ENCODE peak calls at places on chromosomes 5 and 9, in six cellular contexts. One of them, this sample, is unnamed. For H3K4me1, the result is how much of the 10 kb centered on the place peaks cover.

GRCh38 chr9:121601234-121601633 is 50.2 kb upstream of the DAB2IP start:
- DNase-seq in GM23338: no peak
- DNase-seq in heart left ventricle: no peak
- DNase-seq in body of pancreas: no peak
- DNase-seq in uterus: no peak
- DNase-seq in transverse colon: no peak
- DNase-seq in this sample: no peak

GRCh38 chr9:137761793-137762192 is 115.8 kb upstream of the CACNA1B start:
- DNase-seq in GM23338: no peak
- DNase-seq in heart left ventricle: no peak
- DNase-seq in transverse colon: no peak
- DNase-seq in body of pancreas: no peak
- DNase-seq in uterus: no peak
- DNase-seq in this sample: no peak

GRCh38 chr9:4430492-4431261 is 59.6 kb upstream of the SLC1A1 start:
- DNase-seq in body of pancreas: no peak
- DNase-seq in uterus: no peak
- DNase-seq in transverse colon: no peak
- DNase-seq in heart left ventricle: no peak
- DNase-seq in GM23338: no peak
- DNase-seq in this sample: no peak

GRCh38 chr5:43041131-43041668 is 1.1 kb upstream of the ANXA2R start:
- DNase-seq in heart left ventricle: no peak
- DNase-seq in body of pancreas: no peak
- DNase-seq in GM23338: no peak
- DNase-seq in uterus: peak
- DNase-seq in transverse colon: peak
- DNase-seq in this sample: peak

GRCh38 chr5:136906545-136906944 is 541.2 kb upstream of the TRPC7 start:
- DNase-seq in body of pancreas: no peak
- DNase-seq in heart left ventricle: no peak
- DNase-seq in GM23338: no peak
- DNase-seq in uterus: no peak
- DNase-seq in transverse colon: no peak
- DNase-seq in this sample: no peak

GRCh38 chr9:16721972-16722371 is 148.5 kb downstream of the BNC2 start:
- DNase-seq in GM23338: no peak
- DNase-seq in transverse colon: peak
- DNase-seq in body of pancreas: peak
- DNase-seq in heart left ventricle: no peak
- DNase-seq in uterus: peak
- DNase-seq in this sample: peak

GRCh38 chr9:95018099-95018927 is 291.8 kb downstream of the AOPEP start:
- DNase-seq in body of pancreas: peak
- DNase-seq in heart left ventricle: peak
- DNase-seq in transverse colon: no peak
- DNase-seq in uterus: no peak
- DNase-seq in GM23338: peak
- DNase-seq in this sample: no peak

GRCh38 chr9:120950421-120951388 is 24.1 kb upstream of the TRAF1 start:
- DNase-seq in heart left ventricle: no peak
- DNase-seq in uterus: no peak
- DNase-seq in transverse colon: no peak
- DNase-seq in GM23338: no peak
- DNase-seq in body of pancreas: no peak
- DNase-seq in this sample: peak

GRCh38 chr9:113978954-113979712 is 99.0 kb downstream of the AMBP start:
- DNase-seq in transverse colon: no peak
- DNase-seq in GM23338: no peak
- DNase-seq in uterus: no peak
- DNase-seq in body of pancreas: no peak
- DNase-seq in heart left ventricle: no peak
- DNase-seq in this sample: no peak

GRCh38 chr5:147731708-147732551 is 50.6 kb downstream of the JAKMIP2 start:
- DNase-seq in body of pancreas: no peak
- DNase-seq in uterus: no peak
- DNase-seq in heart left ventricle: no peak
- DNase-seq in transverse colon: no peak
- DNase-seq in GM23338: no peak
- DNase-seq in this sample: no peak

GRCh38 chr5:41416336-41416735 is 94.1 kb downstream of the PLCXD3 start:
- DNase-seq in GM23338: no peak
- DNase-seq in body of pancreas: no peak
- DNase-seq in heart left ventricle: no peak
- DNase-seq in uterus: no peak
- DNase-seq in transverse colon: no peak
- DNase-seq in this sample: no peak

GRCh38 chr5:76709762-76710161 is 6.2 kb upstream of the F2R start:
- DNase-seq in uterus: no peak
- DNase-seq in GM23338: no peak
- DNase-seq in body of pancreas: no peak
- DNase-seq in heart left ventricle: no peak
- DNase-seq in transverse colon: no peak
- DNase-seq in this sample: no peak

GRCh38 chr5:3606121-3606831 is 10.6 kb downstream of the IRX1 start:
- DNase-seq in uterus: no peak
- DNase-seq in GM23338: peak
- DNase-seq in heart left ventricle: no peak
- DNase-seq in body of pancreas: no peak
- DNase-seq in transverse colon: no peak
- DNase-seq in this sample: no peak

GRCh38 chr5:179207470-179207869 is 137.8 kb downstream of the ADAMTS2 start:
- DNase-seq in GM23338: no peak
- DNase-seq in heart left ventricle: no peak
- DNase-seq in transverse colon: no peak
- DNase-seq in uterus: no peak
- DNase-seq in body of pancreas: no peak
- DNase-seq in this sample: no peak

GRCh38 chr9:20319241-20319640 is 303.1 kb downstream of the MLLT3 start:
- DNase-seq in transverse colon: no peak
- DNase-seq in GM23338: no peak
- DNase-seq in uterus: no peak
- DNase-seq in heart left ventricle: no peak
- DNase-seq in body of pancreas: no peak
- DNase-seq in this sample: no peak

GRCh38 chr5:133907075-133907474 is 61.4 kb downstream of the C5orf15 start:
- DNase-seq in transverse colon: no peak
- DNase-seq in heart left ventricle: peak
- DNase-seq in GM23338: no peak
- DNase-seq in body of pancreas: peak
- DNase-seq in uterus: no peak
- DNase-seq in this sample: no peak

DNA sequence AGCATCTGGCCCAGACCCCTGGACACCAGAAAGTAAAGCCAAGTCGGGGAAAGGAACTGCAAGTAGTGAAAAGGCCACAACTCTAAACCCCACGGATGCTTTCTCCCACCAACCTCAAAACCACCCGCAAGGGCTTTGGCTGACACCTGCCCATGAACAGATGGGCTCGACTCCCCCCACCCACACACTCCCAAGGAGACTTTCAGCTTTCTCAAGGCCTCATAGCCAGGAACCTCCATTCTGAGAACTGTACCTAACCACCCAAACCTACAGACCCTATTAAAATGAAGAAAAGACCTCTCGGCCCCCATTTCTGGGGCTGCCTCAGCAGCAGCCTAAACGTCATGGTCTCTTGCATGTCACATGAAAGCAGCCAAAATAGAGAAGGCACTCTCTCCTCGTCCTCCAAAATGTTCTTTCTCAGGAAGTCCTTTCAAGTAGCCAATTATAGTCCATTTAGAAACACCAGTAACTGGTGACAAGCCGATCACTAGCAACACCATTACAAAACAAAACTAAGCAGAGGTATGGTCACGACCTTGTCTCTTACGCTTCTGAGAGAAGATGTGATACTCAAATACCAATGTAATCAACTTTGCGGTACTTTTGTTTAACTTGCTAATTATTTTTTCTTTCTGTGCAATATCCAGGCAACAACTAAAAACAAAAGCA is 2.9 kb downstream of the B4GALT1 start:
- DNase-seq in GM23338: no peak
- DNase-seq in body of pancreas: no peak
- DNase-seq in heart left ventricle: no peak
- DNase-seq in uterus: no peak
- DNase-seq in transverse colon: peak
- DNase-seq in this sample: no peak
- H3K4me1 ChIP-seq in GM23338: under half
- H3K4me1 ChIP-seq in body of pancreas: half or more
- H3K4me1 ChIP-seq in heart left ventricle: half or more
- H3K4me1 ChIP-seq in uterus: under half
- H3K4me1 ChIP-seq in transverse colon: half or more
- H3K4me1 ChIP-seq in this sample: under half

GRCh38 chr5:173890195-173890951 is 2.2 kb downstream of the CPEB4 start:
- DNase-seq in transverse colon: no peak
- DNase-seq in uterus: peak
- DNase-seq in heart left ventricle: peak
- DNase-seq in body of pancreas: peak
- DNase-seq in GM23338: peak
- DNase-seq in this sample: no peak

GRCh38 chr5:173896631-173897030 is 8.5 kb downstream of the CPEB4 start:
- DNase-seq in uterus: no peak
- DNase-seq in body of pancreas: no peak
- DNase-seq in transverse colon: no peak
- DNase-seq in GM23338: no peak
- DNase-seq in heart left ventricle: no peak
- DNase-seq in this sample: no peak

GRCh38 chr5:173895766-173896165 is 7.6 kb downstream of the CPEB4 start:
- DNase-seq in uterus: no peak
- DNase-seq in body of pancreas: no peak
- DNase-seq in transverse colon: no peak
- DNase-seq in GM23338: no peak
- DNase-seq in heart left ventricle: no peak
- DNase-seq in this sample: no peak

GRCh38 chr5:173891367-173891766 is 3.2 kb downstream of the CPEB4 start:
- DNase-seq in transverse colon: no peak
- DNase-seq in GM23338: no peak
- DNase-seq in heart left ventricle: no peak
- DNase-seq in uterus: no peak
- DNase-seq in body of pancreas: no peak
- DNase-seq in this sample: no peak

GRCh38 chr5:173893192-173893561 is 5.0 kb downstream of the CPEB4 start:
- DNase-seq in heart left ventricle: no peak
- DNase-seq in transverse colon: no peak
- DNase-seq in body of pancreas: no peak
- DNase-seq in uterus: no peak
- DNase-seq in GM23338: no peak
- DNase-seq in this sample: no peak
- H3K4me1 ChIP-seq in heart left ventricle: half or more
- H3K4me1 ChIP-seq in transverse colon: under half
- H3K4me1 ChIP-seq in body of pancreas: under half
- H3K4me1 ChIP-seq in uterus: under half
- H3K4me1 ChIP-seq in GM23338: under half
- H3K4me1 ChIP-seq in this sample: under half

GRCh38 chr9:124206391-124206790 is 51.4 kb upstream of the NEK6 start:
- DNase-seq in GM23338: no peak
- DNase-seq in body of pancreas: no peak
- DNase-seq in transverse colon: no peak
- DNase-seq in uterus: no peak
- DNase-seq in heart left ventricle: no peak
- DNase-seq in this sample: no peak

GRCh38 chr9:124209774-124210173 is 48.0 kb upstream of the NEK6 start:
- DNase-seq in GM23338: no peak
- DNase-seq in transverse colon: no peak
- DNase-seq in heart left ventricle: no peak
- DNase-seq in uterus: no peak
- DNase-seq in body of pancreas: no peak
- DNase-seq in this sample: no peak

GRCh38 chr9:124210697-124211096 is 47.1 kb upstream of the NEK6 start:
- DNase-seq in body of pancreas: no peak
- DNase-seq in transverse colon: no peak
- DNase-seq in heart left ventricle: no peak
- DNase-seq in GM23338: no peak
- DNase-seq in uterus: no peak
- DNase-seq in this sample: no peak

GRCh38 chr9:124209279-124209678 is 48.5 kb upstream of the NEK6 start:
- DNase-seq in body of pancreas: no peak
- DNase-seq in uterus: no peak
- DNase-seq in transverse colon: no peak
- DNase-seq in GM23338: peak
- DNase-seq in heart left ventricle: no peak
- DNase-seq in this sample: no peak

DNA sequence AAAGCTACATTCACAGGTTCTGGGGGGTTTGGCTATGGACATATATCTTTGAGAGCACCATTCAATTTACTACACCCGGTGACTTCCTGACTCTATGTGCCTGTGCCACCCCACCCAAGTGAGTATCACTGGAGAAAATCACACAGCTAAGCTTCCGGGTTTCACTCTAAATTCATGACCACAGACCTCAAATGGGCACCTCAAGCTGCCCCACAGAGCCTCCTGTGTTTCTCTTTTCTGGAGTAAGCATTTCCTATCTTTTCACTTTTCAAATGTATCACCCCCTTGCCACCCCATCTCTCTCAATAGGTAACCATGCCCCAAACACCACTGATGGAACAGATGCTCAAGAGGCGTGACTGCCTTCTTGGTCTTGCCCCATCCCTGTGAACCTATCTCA is 49.2 kb upstream of the NEK6 start:
- DNase-seq in body of pancreas: no peak
- DNase-seq in uterus: no peak
- DNase-seq in transverse colon: no peak
- DNase-seq in GM23338: no peak
- DNase-seq in heart left ventricle: no peak
- DNase-seq in this sample: no peak
- H3K4me1 ChIP-seq in body of pancreas: under half
- H3K4me1 ChIP-seq in uterus: under half
- H3K4me1 ChIP-seq in transverse colon: under half
- H3K4me1 ChIP-seq in GM23338: under half
- H3K4me1 ChIP-seq in heart left ventricle: under half
- H3K4me1 ChIP-seq in this sample: under half

GRCh38 chr9:124348363-124348762 is 66.9 kb downstream of the PSMB7 start:
- DNase-seq in uterus: no peak
- DNase-seq in transverse colon: no peak
- DNase-seq in body of pancreas: no peak
- DNase-seq in GM23338: no peak
- DNase-seq in heart left ventricle: no peak
- DNase-seq in this sample: no peak

GRCh38 chr9:124346347-124347163 is 68.7 kb downstream of the PSMB7 start:
- DNase-seq in heart left ventricle: no peak
- DNase-seq in GM23338: no peak
- DNase-seq in body of pancreas: no peak
- DNase-seq in transverse colon: no peak
- DNase-seq in uterus: no peak
- DNase-seq in this sample: no peak

GRCh38 chr9:124348831-124349230 is 66.4 kb downstream of the PSMB7 start:
- DNase-seq in heart left ventricle: no peak
- DNase-seq in body of pancreas: no peak
- DNase-seq in uterus: no peak
- DNase-seq in GM23338: no peak
- DNase-seq in transverse colon: no peak
- DNase-seq in this sample: no peak

GRCh38 chr9:124347968-124348358 is 67.3 kb downstream of the PSMB7 start:
- DNase-seq in GM23338: no peak
- DNase-seq in transverse colon: no peak
- DNase-seq in heart left ventricle: no peak
- DNase-seq in body of pancreas: no peak
- DNase-seq in uterus: no peak
- DNase-seq in this sample: no peak

GRCh38 chr9:124347206-124347967 is 67.9 kb downstream of the PSMB7 start:
- DNase-seq in body of pancreas: no peak
- DNase-seq in GM23338: no peak
- DNase-seq in heart left ventricle: no peak
- DNase-seq in transverse colon: no peak
- DNase-seq in uterus: no peak
- DNase-seq in this sample: no peak
- H3K4me1 ChIP-seq in body of pancreas: under half
- H3K4me1 ChIP-seq in GM23338: under half
- H3K4me1 ChIP-seq in heart left ventricle: under half
- H3K4me1 ChIP-seq in transverse colon: under half
- H3K4me1 ChIP-seq in uterus: under half
- H3K4me1 ChIP-seq in this sample: under half

GRCh38 chr5:151684690-151685361 is 1.9 kb downstream of the SPARC start:
- DNase-seq in body of pancreas: no peak
- DNase-seq in transverse colon: peak
- DNase-seq in GM23338: peak
- DNase-seq in uterus: peak
- DNase-seq in heart left ventricle: peak
- DNase-seq in this sample: peak
- H3K4me1 ChIP-seq in body of pancreas: under half
- H3K4me1 ChIP-seq in transverse colon: under half
- H3K4me1 ChIP-seq in GM23338: under half
- H3K4me1 ChIP-seq in uterus: under half
- H3K4me1 ChIP-seq in heart left ventricle: half or more
- H3K4me1 ChIP-seq in this sample: under half

This sample was measured in lung.